ENCODE peak calls at places on chromosomes 2 and 18, in ten cellular contexts. H, V, D, I, Q, M, F, Y, P and N are unnamed samples.

GRCh38 chr2:183162362-183162761 is 38.1 kb downstream of the NUP35 start:
- DNase-seq in F (no peak), M (no peak), V (peak; percentile 73), D (no peak), Q (no peak), I (no peak), P (no peak), Y (no peak), H (no peak), N (no peak)

GRCh38 chr2:168912466-168913170 is 11.5 kb downstream of the G6PC2 start:
- DNase-seq in P (peak; percentile 64), I (peak; percentile 29), H (no peak), V (peak; percentile 4), F (no peak), Y (peak; percentile 60), Q (peak; percentile 60), D (no peak), M (no peak), N (no peak)

GRCh38 chr18:52484977-52485376 is 145.0 kb downstream of the DCC start:
- DNase-seq in H (no peak), F (no peak), P (no peak), Y (no peak), D (peak; percentile 24), M (no peak), Q (no peak), V (no peak), I (no peak), N (no peak)

GRCh38 chr2:135409436-135409835 is 121.6 kb downstream of the ZRANB3 start:
- DNase-seq in V (no peak), H (no peak), I (no peak), Q (no peak), D (no peak), P (no peak), F (peak; percentile 34), M (no peak), Y (no peak), N (no peak)

GRCh38 chr18:68429111-68429510 is 285.8 kb downstream of the TMX3 start:
- DNase-seq in Q (no peak), M (no peak), D (no peak), P (no peak), Y (no peak), F (no peak), I (no peak), V (no peak), H (no peak), N (no peak)

GRCh38 chr2:43345391-43345813 is 119.0 kb upstream of the ZFP36L2 start:
- DNase-seq in I (no peak), V (no peak), D (no peak), Q (no peak), M (peak; percentile 69), Y (no peak), P (no peak), F (no peak), H (no peak), N (no peak)

GRCh38 chr2:191625016-191625415 is 52.9 kb upstream of the NABP1 start:
- DNase-seq in F (no peak), H (no peak), M (no peak), P (no peak), D (peak; percentile 55), Y (no peak), V (no peak), Q (no peak), I (no peak), N (peak; percentile 58)

GRCh38 chr2:48312126-48312525 is 217.8 kb upstream of the STON1 start:
- DNase-seq in Q (no peak), M (no peak), F (no peak), I (no peak), P (no peak), H (no peak), Y (no peak), D (no peak), V (no peak), N (no peak)

GRCh38 chr18:10072659-10073309 is 159.0 kb downstream of the VAPA start:
- DNase-seq in P (no peak), I (no peak), H (no peak), V (peak; percentile 65), Q (no peak), Y (no peak), D (no peak), F (no peak), M (no peak), N (no peak)

GRCh38 chr2:145800201-145801091 is 1280.5 kb upstream of the ZEB2 start:
- DNase-seq in D (peak; percentile 82), H (no peak), I (no peak), F (no peak), P (no peak), Y (no peak), V (no peak), M (no peak), Q (peak; percentile 69), N (no peak)

GRCh38 chr2:172513935-172514586 is 41.8 kb upstream of the PDK1 start:
- DNase-seq in D (no peak), M (no peak), Q (peak; percentile 44), F (no peak), H (no peak), I (no peak), V (no peak), P (no peak), Y (no peak), N (peak; percentile 20)
- TF ChIP-seq POLR2A in D (no peak), M (no peak), Q (no peak), F (no peak), H (no peak), I (no peak), V (no peak), P (no peak), Y (no peak), N (no peak)

GRCh38 chr2:231056453-231057416 is at the start of gene PSMD1:
- DNase-seq in M (peak; percentile 88), P (peak; percentile 95), H (peak; percentile 91), D (peak; percentile 95), I (peak; percentile 93), Y (peak; percentile 95), F (peak; percentile 80), V (peak; percentile 93), Q (peak; percentile 92), N (peak; percentile 95)
- TF ChIP-seq POLR2A in M (no peak), P (peak; percentile 21), H (peak; percentile 41), D (peak; percentile 63), I (no peak), Y (no peak), F (peak; percentile 92), V (peak; percentile 86), Q (peak; percentile 61), N (no peak)

GRCh38 chr2:25361261-25362048 is 19.7 kb upstream of the DNMT3A start:
- DNase-seq in P (no peak), Y (no peak), H (no peak), F (no peak), V (no peak), M (no peak), I (no peak), Q (no peak), D (no peak), N (no peak)

GRCh38 chr2:25362564-25363145 is 20.9 kb upstream of the DNMT3A start:
- DNase-seq in D (no peak), V (no peak), P (peak; percentile 79), M (no peak), H (peak; percentile 78), Y (no peak), F (peak; percentile 80), I (peak; percentile 60), Q (no peak), N (peak; percentile 75)

GRCh38 chr2:25363733-25364132 is 22.0 kb upstream of the DNMT3A start:
- DNase-seq in P (no peak), M (no peak), Q (no peak), Y (no peak), F (no peak), V (no peak), H (no peak), I (no peak), D (no peak), N (no peak)

GRCh38 chr2:25365241-25365640 is 23.5 kb upstream of the DNMT3A start:
- DNase-seq in D (no peak), I (no peak), H (no peak), Q (no peak), Y (no peak), V (no peak), P (no peak), M (no peak), F (no peak), N (no peak)

GRCh38 chr2:25362049-25362563 is 20.4 kb upstream of the DNMT3A start:
- DNase-seq in H (peak; percentile 87), I (peak; percentile 94), Q (peak; percentile 93), D (peak; percentile 94), M (peak; percentile 91), V (peak; percentile 88), F (peak; percentile 88), P (peak; percentile 96), Y (peak; percentile 96), N (peak; percentile 94)
- TF ChIP-seq POLR2A in H (peak; percentile 94), I (no peak), Q (peak; percentile 59), D (peak; percentile 80), M (no peak), V (no peak), F (peak; percentile 87), P (peak; percentile 62), Y (peak; percentile 30), N (no peak)

GRCh38 chr2:74459377-74460118 is 1.3 kb downstream of the WBP1 start:
- DNase-seq in F (no peak), Q (no peak), Y (no peak), M (no peak), P (no peak), H (no peak), D (no peak), I (no peak), V (no peak), N (no peak)

GRCh38 chr2:74457129-74457548 is 1.1 kb upstream of the WBP1 start:
- DNase-seq in H (no peak), Y (peak; percentile 32), P (no peak), F (no peak), D (no peak), V (peak; percentile 31), M (no peak), Q (no peak), I (no peak), N (no peak)

GRCh38 chr2:74458957-74459290 is 686 bp downstream of the WBP1 start:
- DNase-seq in F (no peak), I (no peak), Y (no peak), P (no peak), H (no peak), Q (no peak), M (no peak), D (no peak), V (no peak), N (no peak)

GRCh38 chr2:74458132-74458956 is at the start of gene WBP1:
- DNase-seq in D (peak; percentile 100), P (peak; percentile 100), Y (peak; percentile 100), M (peak; percentile 100), V (peak; percentile 100), I (peak; percentile 100), F (peak; percentile 100), H (peak; percentile 89), Q (peak; percentile 100), N (peak; percentile 91)

DNA sequence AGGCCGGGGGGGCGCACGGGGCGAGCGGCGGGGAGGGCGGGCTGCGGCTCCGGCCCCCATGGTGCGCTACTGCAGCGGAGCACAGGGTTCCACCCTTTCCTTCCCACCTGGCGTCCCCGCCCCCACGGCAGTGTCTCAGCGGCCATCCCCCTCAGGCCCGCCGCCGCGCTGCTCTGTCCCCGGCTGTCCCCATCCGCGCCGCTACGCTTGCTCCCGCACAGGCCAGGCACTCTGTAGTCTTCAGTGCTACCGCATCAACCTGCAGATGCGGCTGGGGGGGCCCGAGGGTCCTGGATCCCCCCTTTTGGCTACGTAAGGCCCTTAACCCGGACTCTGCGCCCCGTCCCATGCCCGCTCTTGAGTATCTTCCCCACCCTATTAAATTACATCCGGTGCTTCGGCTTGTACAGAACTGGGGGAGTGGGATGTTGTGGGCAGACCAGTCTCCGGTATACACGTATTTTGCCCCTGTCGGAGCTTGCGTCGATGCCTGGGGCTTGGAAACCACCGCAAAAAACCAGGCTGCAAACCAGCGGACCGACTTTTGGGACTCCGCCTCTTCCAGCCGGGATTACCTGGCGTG is 598 bp upstream of the WBP1 start:
- DNase-seq in I (peak; percentile 74), Q (peak; percentile 83), M (peak; percentile 57), P (peak; percentile 79), F (no peak), D (peak; percentile 74), Y (peak; percentile 76), H (no peak), V (no peak), N (peak; percentile 77)
- TF ChIP-seq POLR2A in I (no peak), Q (peak; percentile 88), M (no peak), P (peak; percentile 81), F (peak; percentile 91), D (peak; percentile 53), Y (peak; percentile 85), H (no peak), V (no peak), N (peak; percentile 71)